ENCODE peak calls at places on chromosomes 12 and 14, in four cellular contexts. L is K562, J is GM12878, X is HepG2. W is an unnamed sample.

GRCh38 chr14:104926619-104927431 is 2.1 kb downstream of the PLD4 start:
- DNase-seq in L (no peak), J (peak; percentile 88), X (no peak), W (peak; percentile 13)

GRCh38 chr12:90298289-90298948 is 589.8 kb upstream of the ATP2B1 start:
- DNase-seq in X (no peak), J (no peak), L (no peak), W (no peak)

GRCh38 chr12:21336656-21337055 is 1.9 kb upstream of the SLCO1A2 start:
- DNase-seq in L (no peak), X (peak; percentile 29), J (no peak), W (no peak)

GRCh38 chr12:34395056-34396005 is 373.0 kb downstream of the ALG10 start:
- DNase-seq in X (no peak), J (no peak), L (no peak), W (peak; percentile 1)

GRCh38 chr12:86669010-86669409 is 412.8 kb upstream of the MGAT4C start:
- DNase-seq in X (no peak), L (no peak), J (no peak), W (no peak)

GRCh38 chr12:95700316-95700785 is 90.2 kb downstream of the NTN4 start:
- DNase-seq in J (peak; percentile 83), L (no peak), X (no peak), W (no peak)

GRCh38 chr12:50764116-50764860 is 387 bp downstream of the ATF1 start:
- DNase-seq in L (no peak), J (no peak), X (no peak), W (peak; percentile 69)

GRCh38 chr14:54564071-54564798 is 2.7 kb upstream of the SAMD4A start:
- DNase-seq in J (no peak), L (peak; percentile 38), X (peak; percentile 36), W (no peak)

GRCh38 chr12:112182499-112182898 is 57.1 kb downstream of the TRAFD1 start:
- DNase-seq in L (no peak), X (no peak), J (no peak), W (no peak)

GRCh38 chr12:93626160-93626559 is 51.0 kb upstream of the CRADD start:
- DNase-seq in L (peak; percentile 31), X (no peak), J (no peak), W (no peak)

GRCh38 chr12:77151030-77151429 is 85.7 kb upstream of the E2F7 start:
- DNase-seq in J (no peak), X (no peak), L (no peak), W (no peak)

GRCh38 chr12:100733817-100734593 is 60.6 kb upstream of the ANO4 start:
- DNase-seq in X (peak; percentile 20), L (peak; percentile 36), J (no peak), W (no peak)
- TF ChIP-seq USF2 in X (no peak), L (no peak), J (no peak), W (no peak)

GRCh38 chr14:78524766-78525165 is 354.6 kb downstream of the NRXN3 start:
- DNase-seq in L (no peak), J (no peak), X (no peak), W (no peak)
- TF ChIP-seq NR2C2 in L (no peak), J (no peak), X (no peak), W (no peak)

DNA sequence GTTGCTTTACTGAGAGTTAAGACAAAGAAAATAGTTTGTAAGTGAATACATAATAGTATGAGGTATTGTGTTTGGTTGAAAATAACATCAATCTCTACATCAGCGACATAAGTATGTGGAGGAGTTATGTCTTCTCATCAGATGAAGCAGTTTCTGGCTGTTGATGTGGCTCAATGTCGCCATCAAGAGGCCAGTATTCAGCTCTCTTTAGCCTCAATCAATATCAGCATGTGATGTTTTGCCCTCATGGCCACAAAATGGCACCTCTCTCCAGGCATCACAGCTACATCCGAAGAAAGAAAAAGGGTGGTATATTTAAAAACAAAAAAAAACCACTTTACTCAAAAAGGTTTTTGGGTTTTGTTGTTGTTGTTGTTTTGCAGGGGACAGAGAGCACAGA is 302.3 kb upstream of the TMEM132C start:
- DNase-seq in X (no peak), L (peak; percentile 17), J (no peak), W (no peak)
- TF ChIP-seq USF2 in X (no peak), L (no peak), J (no peak), W (no peak)

GRCh38 chr12:59149995-59150642 is 229.8 kb upstream of the LRIG3 start:
- DNase-seq in J (peak; percentile 21), X (peak; percentile 77), L (peak; percentile 57), W (no peak)
- TF ChIP-seq NR2C2 in J (no peak), X (no peak), L (no peak), W (no peak)

DNA sequence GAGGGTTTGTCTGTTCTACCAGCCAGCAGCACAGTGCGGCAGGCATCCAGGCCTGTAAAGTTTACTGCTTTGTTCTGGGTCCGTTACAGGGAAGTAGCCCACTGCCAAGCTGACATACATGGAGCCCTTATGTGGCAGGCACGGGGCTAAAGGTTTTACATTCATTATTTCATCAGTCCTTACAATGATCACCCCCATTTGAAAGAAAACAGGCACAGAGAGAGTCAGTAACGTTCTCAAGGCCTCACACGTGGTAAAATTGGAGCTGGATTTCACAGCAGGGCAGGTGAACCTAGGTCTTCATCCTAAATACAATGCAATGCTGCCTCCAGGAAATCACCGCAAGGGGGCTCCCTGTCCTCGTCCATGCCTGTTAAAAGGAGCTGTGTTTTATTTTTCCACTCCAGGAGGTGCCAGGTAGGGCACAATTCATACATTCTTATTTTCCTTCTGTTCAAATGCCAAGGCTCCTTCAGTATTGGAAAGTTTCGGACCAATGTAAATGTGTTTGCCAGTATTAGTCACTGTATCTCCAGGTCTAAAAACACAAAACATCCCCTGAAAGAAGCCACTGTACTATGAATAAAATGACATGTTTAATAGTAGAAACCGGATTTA is 172.2 kb upstream of the GZMB start:
- DNase-seq in L (peak; percentile 67), X (peak; percentile 88), J (peak; percentile 16), W (peak; percentile 87)
- TF ChIP-seq USF2 in L (no peak), X (no peak), J (no peak), W (no peak)

GRCh38 chr12:22458301-22458917 is 85.9 kb downstream of the C2CD5 start:
- DNase-seq in J (no peak), X (no peak), L (no peak), W (no peak)

GRCh38 chr12:22467190-22467589 is 77.2 kb downstream of the C2CD5 start:
- DNase-seq in X (no peak), L (no peak), J (no peak), W (no peak)

GRCh38 chr12:22459872-22460490 is 84.4 kb downstream of the C2CD5 start:
- DNase-seq in J (no peak), L (peak; percentile 44), X (peak; percentile 43), W (no peak)

GRCh38 chr12:22461786-22462185 is 82.6 kb downstream of the C2CD5 start:
- DNase-seq in X (no peak), J (no peak), L (peak; percentile 10), W (no peak)
- TF ChIP-seq NR2C2 in X (no peak), J (no peak), L (no peak), W (no peak)

GRCh38 chr12:101415228-101415627 is 7.7 kb upstream of the ARL1 start:
- DNase-seq in L (no peak), X (no peak), J (no peak), W (no peak)
- TF ChIP-seq USF2 in L (no peak), X (no peak), J (no peak), W (no peak)